ENCODE peak calls at places on chromosomes 1 and 21, in four cellular contexts. Y, X, N and W are unnamed samples.

GRCh38 chr1:209678981-209679539 is 3.8 kb downstream of the G0S2 start:
- DNase-seq in X (no peak), Y (no peak), N (no peak), W (no peak)

GRCh38 chr1:160821627-160822026 is 25.7 kb downstream of the LY9 start:
- DNase-seq in X (no peak), Y (no peak), N (no peak), W (no peak)

GRCh38 chr1:55443175-55443933 is 228.2 kb upstream of the USP24 start:
- DNase-seq in N (peak; percentile 81), X (peak; percentile 36), Y (peak; percentile 100), W (peak; percentile 82)

GRCh38 chr1:7404046-7404742 is 366.9 kb upstream of the VAMP3 start:
- DNase-seq in N (no peak), Y (no peak), X (no peak), W (no peak)

GRCh38 chr1:28751315-28752056 is 14.7 kb downstream of the YTHDF2 start:
- DNase-seq in X (no peak), N (no peak), Y (peak; percentile 79), W (no peak)

GRCh38 chr1:23801876-23802275 is 1.3 kb upstream of the GALE start:
- DNase-seq in Y (no peak), N (no peak), X (no peak), W (no peak)

GRCh38 chr1:9410737-9411297 is 118.1 kb downstream of the SPSB1 start:
- DNase-seq in X (no peak), N (no peak), Y (peak; percentile 26), W (no peak)

GRCh38 chr21:26159869-26160268 is 10.7 kb downstream of the APP start:
- DNase-seq in N (no peak), Y (peak; percentile 27), X (no peak), W (no peak)

GRCh38 chr1:114355240-114355639 is 155.8 kb downstream of the TRIM33 start:
- DNase-seq in Y (no peak), X (no peak), N (no peak), W (no peak)

GRCh38 chr1:176517484-176517883 is 54.5 kb downstream of the PAPPA2 start:
- DNase-seq in X (no peak), N (no peak), Y (no peak), W (no peak)

GRCh38 chr1:71623888-71624287 is 543.1 kb upstream of the ZRANB2 start:
- DNase-seq in N (no peak), Y (no peak), X (no peak), W (no peak)

GRCh38 chr1:101976161-101976560 is 20.6 kb downstream of the OLFM3 start:
- DNase-seq in Y (no peak), N (no peak), X (no peak), W (no peak)

GRCh38 chr1:94865369-94865768 is 45.2 kb downstream of the SLC44A3 start:
- DNase-seq in Y (peak; percentile 65), X (no peak), N (no peak), W (no peak)

GRCh38 chr1:244280859-244281258 is 170.8 kb downstream of the ADSS2 start:
- DNase-seq in X (no peak), N (no peak), Y (peak; percentile 83), W (no peak)

GRCh38 chr1:45444609-45445131 is 46.3 kb downstream of the TESK2 start:
- DNase-seq in X (no peak), Y (peak; percentile 20), N (no peak), W (no peak)

GRCh38 chr1:218656301-218657037 is 311.3 kb downstream of the TGFB2 start:
- DNase-seq in Y (no peak), X (no peak), N (no peak), W (no peak)

GRCh38 chr1:2378956-2379732 is 12.2 kb downstream of the MORN1 start:
- DNase-seq in X (no peak), Y (no peak), N (no peak), W (no peak)

GRCh38 chr1:117138556-117138955 is 17.0 kb upstream of the TRIM45 start:
- DNase-seq in N (no peak), X (no peak), Y (no peak), W (no peak)

DNA sequence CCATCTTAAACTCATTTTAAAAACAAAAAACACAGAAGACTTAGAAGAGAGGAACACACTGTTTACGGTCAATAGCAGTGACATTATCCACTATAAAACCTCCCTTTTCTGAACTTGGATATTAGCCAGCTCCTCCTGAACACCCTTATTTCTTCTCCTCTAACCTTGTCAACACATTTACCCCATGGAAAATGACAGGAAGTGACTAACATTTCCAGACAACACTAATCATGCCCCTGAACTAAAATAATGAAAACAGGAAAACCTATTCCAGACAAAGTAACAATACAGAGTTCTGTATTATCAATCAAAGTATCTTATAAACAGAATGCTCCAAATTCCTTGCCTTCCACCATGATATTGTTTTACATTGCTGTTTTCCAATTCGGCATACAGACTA is 45.3 kb downstream of the PALMD start:
- DNase-seq in X (no peak), N (no peak), Y (no peak), W (no peak)
- TF ChIP-seq POLR2A in X (no peak), N (no peak), Y (no peak), W (no peak)

GRCh38 chr1:36702963-36703362 is 220.2 kb upstream of the CSF3R start:
- DNase-seq in Y (no peak), N (no peak), X (no peak), W (no peak)
- H3K27ac ChIP-seq in Y (no peak overlapping the region), N (no peak overlapping the region), X (no peak overlapping the region), W (no peak overlapping the region)

GRCh38 chr1:204376919-204377799 is 17.4 kb upstream of the PLEKHA6 start:
- DNase-seq in X (no peak), N (no peak), Y (no peak), W (no peak)
- TF ChIP-seq POLR2A in X (no peak), N (no peak), Y (no peak), W (no peak)

GRCh38 chr1:225896937-225897549 is 8.1 kb upstream of the LEFTY1 start:
- DNase-seq in Y (peak; percentile 34), N (no peak), X (no peak), W (no peak)
- H3K27ac ChIP-seq in Y (no peak overlapping the region), N (no peak overlapping the region), X (no peak overlapping the region), W (peak overlapping the region; percentile 57)

GRCh38 chr1:53198241-53198651 is 1.6 kb downstream of the CPT2 start:
- DNase-seq in N (no peak), Y (no peak), X (peak; percentile 18), W (peak; percentile 68)

GRCh38 chr1:53195211-53195909 is 1.3 kb upstream of the CPT2 start:
- DNase-seq in Y (no peak), N (no peak), X (no peak), W (no peak)

GRCh38 chr1:53195913-53196484 is 625 bp upstream of the CPT2 start:
- DNase-seq in N (no peak), Y (no peak), X (no peak), W (no peak)

GRCh38 chr1:53197301-53198205 is 929 bp downstream of the CPT2 start:
- DNase-seq in Y (no peak), N (no peak), X (no peak), W (no peak)

GRCh38 chr1:53196485-53197271 is at the start of gene CPT2:
- DNase-seq in N (peak; percentile 95), X (peak; percentile 93), Y (peak; percentile 90), W (peak; percentile 91)
- TF ChIP-seq POLR2A in N (peak; percentile 96), X (peak; percentile 96), Y (peak; percentile 91), W (peak; percentile 98)

GRCh38 chr1:151840421-151840820 is 801 bp upstream of the C2CD4D start:
- DNase-seq in N (no peak), Y (no peak), X (no peak), W (no peak)
- H3K27ac ChIP-seq in N (no peak overlapping the region), Y (no peak overlapping the region), X (peak overlapping the region; percentile 89), W (peak overlapping the region; percentile 68)